ENCODE peak calls at places on chromosomes 11 and 22, in seven cellular contexts. Z is B cell, X is mammary epithelial cell, Q is bronchial epithelial cell, W is WERI-Rb-1, S is AG10803, A is PC-3. R is an unnamed sample.

GRCh38 chr11:48095779-48096470 is 115.6 kb downstream of the PTPRJ start:
- DNase-seq in Z (no peak), X (no peak), Q (no peak), W (peak; percentile 39), S (peak; percentile 30), A (no peak), R (no peak)

GRCh38 chr11:73359930-73360742 is 16.1 kb upstream of the RELT start:
- DNase-seq in Z (no peak), X (no peak), Q (no peak), W (peak; percentile 64), S (peak; percentile 45), A (peak; percentile 66), R (no peak)

GRCh38 chr11:109590782-109591181 is 168.8 kb downstream of the C11orf87 start:
- DNase-seq in Z (no peak), X (peak; percentile 8), Q (peak; percentile 29), W (no peak), S (no peak), A (no peak), R (peak; percentile 25)

GRCh38 chr11:34342008-34342533 is 15.7 kb downstream of the ABTB2 start:
- DNase-seq in Z (no peak), X (no peak), Q (no peak), W (no peak), S (peak; percentile 84), A (no peak), R (no peak)

GRCh38 chr11:33256031-33256807 is 962 bp upstream of the HIPK3 start:
- DNase-seq in Z (no peak), X (no peak), Q (peak; percentile 19), W (no peak), S (peak; percentile 44), A (no peak), R (no peak)

GRCh38 chr11:42329930-42330555 is 870.6 kb upstream of the LRRC4C start:
- DNase-seq in Z (no peak), X (peak; percentile 84), Q (peak; percentile 10), W (no peak), S (peak; percentile 10), A (peak; percentile 4), R (no peak)

GRCh38 chr11:60831501-60832079 is 10.3 kb upstream of the CCDC86 start:
- DNase-seq in Z (no peak), X (peak; percentile 74), Q (peak; percentile 84), W (no peak), S (peak; percentile 78), A (peak; percentile 94), R (no peak)

GRCh38 chr11:84648413-84648812 is 978.7 kb downstream of the DLG2 start:
- DNase-seq in Z (no peak), X (no peak), Q (no peak), W (no peak), S (no peak), A (no peak), R (no peak)

GRCh38 chr11:43790444-43790794 is 90.2 kb upstream of the ALKBH3 start:
- DNase-seq in Z (no peak), X (peak; percentile 75), Q (peak; percentile 78), W (no peak), S (peak; percentile 29), A (peak; percentile 9), R (no peak)

GRCh38 chr11:58968251-58968711 is 29.0 kb downstream of the GLYATL1 start:
- DNase-seq in Z (no peak), X (peak; percentile 11), Q (no peak), W (no peak), S (peak; percentile 4), A (no peak), R (peak; percentile 12)

GRCh38 chr11:104968856-104969776 is 742 bp upstream of the CASP4 start:
- DNase-seq in Z (no peak), X (peak; percentile 41), Q (no peak), W (peak; percentile 59), S (peak; percentile 48), A (peak; percentile 18), R (peak; percentile 48)

GRCh38 chr11:56271092-56271491 is 2.9 kb upstream of the OR5T1 start:
- DNase-seq in Z (no peak), X (peak; percentile 0), Q (peak; percentile 35), W (no peak), S (no peak), A (no peak), R (no peak)

GRCh38 chr22:19065929-19066328 is 56.3 kb downstream of the DGCR2 start:
- DNase-seq in Z (no peak), X (no peak), Q (no peak), W (no peak), S (no peak), A (no peak), R (no peak)

GRCh38 chr11:61295596-61295926 is 445 bp upstream of the VWCE start:
- DNase-seq in Z (no peak), X (no peak), Q (no peak), W (no peak), S (no peak), A (no peak), R (peak; percentile 9)

GRCh38 chr11:78080818-78081495 is 1.3 kb upstream of the NDUFC2 start:
- DNase-seq in Z (no peak), X (peak; percentile 14), Q (no peak), W (no peak), S (peak; percentile 74), A (peak; percentile 26), R (no peak)

GRCh38 chr22:37161442-37161841 is 11.7 kb upstream of the IL2RB start:
- DNase-seq in Z (no peak), X (no peak), Q (no peak), W (no peak), S (no peak), A (peak; percentile 10), R (no peak)

GRCh38 chr11:61688368-61689163 is 8.4 kb downstream of the DAGLA start:
- DNase-seq in Z (no peak), X (peak; percentile 11), Q (peak; percentile 28), W (no peak), S (peak; percentile 87), A (no peak), R (peak; percentile 89)

GRCh38 chr11:36469063-36469462 is 41.0 kb downstream of the TRAF6 start:
- DNase-seq in Z (no peak), X (no peak), Q (no peak), W (peak; percentile 44), S (no peak), A (no peak), R (no peak)

GRCh38 chr11:94545641-94546470 is 2.1 kb downstream of the FUT4 start:
- DNase-seq in Z (no peak), X (no peak), Q (no peak), W (no peak), S (no peak), A (no peak), R (no peak)

GRCh38 chr11:121367434-121367833 is 74.9 kb downstream of the SC5D start:
- DNase-seq in Z (peak; percentile 80), X (peak; percentile 4), Q (no peak), W (no peak), S (peak; percentile 7), A (no peak), R (no peak)

GRCh38 chr22:41237707-41238569 is 2.8 kb downstream of the CHADL start:
- DNase-seq in Z (peak; percentile 86), X (peak; percentile 67), Q (peak; percentile 49), W (no peak), S (peak; percentile 31), A (peak; percentile 71), R (peak; percentile 88)

GRCh38 chr11:122198291-122198983 is 82.4 kb upstream of the BLID start:
- DNase-seq in Z (no peak), X (no peak), Q (no peak), W (no peak), S (no peak), A (peak; percentile 85), R (no peak)

GRCh38 chr22:29769723-29770321 is 2.7 kb downstream of the UQCR10 start:
- DNase-seq in Z (no peak), X (no peak), Q (no peak), W (no peak), S (no peak), A (no peak), R (no peak)

GRCh38 chr11:17580271-17580670 is 33.2 kb downstream of the OTOG start:
- DNase-seq in Z (no peak), X (no peak), Q (no peak), W (no peak), S (no peak), A (no peak), R (no peak)

GRCh38 chr22:43081968-43082367 is 7.2 kb downstream of the TTLL1 start:
- DNase-seq in Z (no peak), X (no peak), Q (no peak), W (no peak), S (no peak), A (no peak), R (no peak)

GRCh38 chr22:50105529-50106100 is 15.8 kb downstream of the MOV10L1 start:
- DNase-seq in Z (no peak), X (peak; percentile 54), Q (peak; percentile 89), W (no peak), S (peak; percentile 52), A (no peak), R (no peak)

GRCh38 chr22:44379817-44380560 is 67.2 kb upstream of the SHISAL1 start:
- DNase-seq in Z (no peak), X (no peak), Q (no peak), W (no peak), S (no peak), A (no peak), R (no peak)
- TF ChIP-seq CTCF in Z (no peak), X (no peak), Q (no peak), W (no peak), S (no peak), A (no peak), R (no peak)

GRCh38 chr11:133157180-133157579 is 375.1 kb downstream of the OPCML start:
- DNase-seq in Z (no peak), X (no peak), Q (no peak), W (peak; percentile 27), S (no peak), A (no peak), R (no peak)
- TF ChIP-seq CTCF in Z (no peak), X (peak; percentile 12), Q (no peak), W (peak; percentile 54), S (no peak), A (no peak), R (no peak)

GRCh38 chr22:27151407-27151806 is 494.0 kb downstream of the MIAT start:
- DNase-seq in Z (no peak), X (no peak), Q (no peak), W (peak; percentile 17), S (no peak), A (no peak), R (no peak)
- TF ChIP-seq CTCF in Z (no peak), X (no peak), Q (no peak), W (peak; percentile 26), S (no peak), A (no peak), R (no peak)

GRCh38 chr22:45430871-45431270 is 17.4 kb downstream of the RIBC2 start:
- DNase-seq in Z (no peak), X (no peak), Q (no peak), W (no peak), S (no peak), A (no peak), R (no peak)

GRCh38 chr22:45429921-45430775 is 16.7 kb downstream of the RIBC2 start:
- DNase-seq in Z (no peak), X (no peak), Q (no peak), W (no peak), S (no peak), A (no peak), R (no peak)

GRCh38 chr22:45441158-45441557 is 27.7 kb downstream of the RIBC2 start:
- DNase-seq in Z (no peak), X (peak; percentile 46), Q (peak; percentile 44), W (peak; percentile 84), S (peak; percentile 69), A (peak; percentile 70), R (peak; percentile 71)

GRCh38 chr22:45438364-45438763 is 24.9 kb downstream of the RIBC2 start:
- DNase-seq in Z (no peak), X (no peak), Q (no peak), W (no peak), S (no peak), A (no peak), R (no peak)

GRCh38 chr22:45435544-45436139 is 22.1 kb downstream of the RIBC2 start:
- DNase-seq in Z (peak; percentile 83), X (peak; percentile 79), Q (peak; percentile 76), W (peak; percentile 89), S (peak; percentile 89), A (peak; percentile 83), R (peak; percentile 91)
- TF ChIP-seq CTCF in Z (peak; percentile 99), X (peak; percentile 94), Q (peak; percentile 95), W (peak; percentile 96), S (peak; percentile 98), A (peak; percentile 86), R (peak; percentile 97)

R was measured in body of pancreas.